ENCODE peak calls at places on chromosomes 6 and 20, in nine cellular contexts. Y, C, B, U, M, D, Z, E and I are unnamed samples.

GRCh38 chr6:136031982-136032381 is 180.5 kb downstream of the PDE7B start:
- DNase-seq in B (peak), E (peak), Y (no peak), U (no peak), M (no peak), D (no peak), Z (peak), C (no peak), I (no peak)

GRCh38 chr20:19583532-19584175 is 174.4 kb upstream of the RIN2 start:
- DNase-seq in C (no peak), B (peak), Y (no peak), Z (peak), M (peak), U (peak), D (peak), E (peak), I (no peak)

GRCh38 chr6:40183902-40184301 is 249.6 kb upstream of the MOCS1 start:
- DNase-seq in E (no peak), M (no peak), D (no peak), C (no peak), B (no peak), U (no peak), Y (no peak), Z (no peak), I (no peak)

GRCh38 chr6:31712296-31712695 is 2.9 kb upstream of the LY6G6D start:
- DNase-seq in D (no peak), C (no peak), B (peak), U (no peak), Z (no peak), M (no peak), Y (no peak), E (peak), I (no peak)

GRCh38 chr20:45404438-45404837 is 3.7 kb upstream of the DBNDD2 start:
- DNase-seq in Z (no peak), M (no peak), U (no peak), C (no peak), Y (no peak), D (no peak), B (no peak), E (no peak), I (no peak)

GRCh38 chr6:28207244-28208179 is 17.6 kb upstream of the ZSCAN9 start:
- DNase-seq in Z (peak), D (no peak), E (peak), Y (no peak), B (no peak), U (no peak), M (no peak), C (no peak), I (no peak)

GRCh38 chr6:57243954-57244353 is 21.8 kb upstream of the RAB23 start:
- DNase-seq in M (peak), Z (no peak), Y (no peak), C (no peak), B (no peak), E (no peak), D (no peak), U (no peak), I (no peak)

GRCh38 chr6:12286381-12287132 is 3.6 kb upstream of the EDN1 start:
- DNase-seq in D (no peak), M (no peak), Z (no peak), C (no peak), Y (no peak), B (peak), U (no peak), E (peak), I (no peak)

GRCh38 chr6:39892490-39893129 is 41.7 kb downstream of the MOCS1 start:
- DNase-seq in B (peak), E (peak), Z (peak), M (peak), D (no peak), Y (no peak), C (no peak), U (no peak), I (peak)

GRCh38 chr6:153015094-153015645 is 12.7 kb upstream of the MTRF1L start:
- DNase-seq in B (no peak), Z (no peak), U (no peak), D (no peak), M (no peak), Y (no peak), C (no peak), E (no peak), I (peak)

GRCh38 chr6:1950631-1951030 is 294.8 kb downstream of the GMDS start:
- DNase-seq in E (no peak), M (no peak), C (no peak), B (no peak), U (no peak), Z (no peak), Y (no peak), D (no peak), I (no peak)